ENCODE peak calls at places on chromosomes 7 and 10, in five cellular contexts. One of them, this sample, is unnamed. For H3K4me1, the result is how much of the 10 kb centered on the place peaks cover.

GRCh38 chr7:24472093-24472492 is 101.2 kb upstream of the PALS2 start:
- DNase-seq in endothelial cell of umbilical vein: no peak
- DNase-seq in ovary: no peak
- DNase-seq in suprapubic skin: no peak
- DNase-seq in heart right ventricle: no peak
- DNase-seq in this sample: peak

GRCh38 chr7:157476654-157477549 is 140.1 kb downstream of the DNAJB6 start:
- DNase-seq in heart right ventricle: no peak
- DNase-seq in suprapubic skin: no peak
- DNase-seq in endothelial cell of umbilical vein: no peak
- DNase-seq in ovary: no peak
- DNase-seq in this sample: no peak

GRCh38 chr7:75966209-75966961 is 28.0 kb downstream of the TMEM120A start:
- DNase-seq in endothelial cell of umbilical vein: no peak
- DNase-seq in heart right ventricle: peak
- DNase-seq in ovary: peak
- DNase-seq in suprapubic skin: peak
- DNase-seq in this sample: no peak

GRCh38 chr7:20299647-20300312 is 30.9 kb upstream of the ITGB8 start:
- DNase-seq in ovary: no peak
- DNase-seq in heart right ventricle: no peak
- DNase-seq in suprapubic skin: no peak
- DNase-seq in endothelial cell of umbilical vein: no peak
- DNase-seq in this sample: no peak

GRCh38 chr7:95199779-95200558 is 124.4 kb downstream of the PON1 start:
- DNase-seq in suprapubic skin: no peak
- DNase-seq in heart right ventricle: peak
- DNase-seq in ovary: peak
- DNase-seq in endothelial cell of umbilical vein: peak
- DNase-seq in this sample: peak

GRCh38 chr7:157570531-157571200 is 233.9 kb downstream of the DNAJB6 start:
- DNase-seq in suprapubic skin: no peak
- DNase-seq in endothelial cell of umbilical vein: no peak
- DNase-seq in ovary: no peak
- DNase-seq in heart right ventricle: no peak
- DNase-seq in this sample: no peak

GRCh38 chr10:80501381-80501912 is 36.3 kb upstream of the SH2D4B start:
- DNase-seq in endothelial cell of umbilical vein: no peak
- DNase-seq in heart right ventricle: no peak
- DNase-seq in ovary: no peak
- DNase-seq in suprapubic skin: no peak
- DNase-seq in this sample: peak

GRCh38 chr7:1787681-1788235 is 117.7 kb downstream of the ELFN1 start:
- DNase-seq in endothelial cell of umbilical vein: no peak
- DNase-seq in heart right ventricle: no peak
- DNase-seq in suprapubic skin: peak
- DNase-seq in ovary: no peak
- DNase-seq in this sample: no peak

GRCh38 chr7:100759357-100760171 is 26.2 kb downstream of the ZAN start:
- DNase-seq in ovary: no peak
- DNase-seq in endothelial cell of umbilical vein: no peak
- DNase-seq in heart right ventricle: no peak
- DNase-seq in suprapubic skin: no peak
- DNase-seq in this sample: no peak

GRCh38 chr10:96700477-96701099 is 19.7 kb downstream of the PIK3AP1 start:
- DNase-seq in suprapubic skin: no peak
- DNase-seq in ovary: no peak
- DNase-seq in heart right ventricle: no peak
- DNase-seq in endothelial cell of umbilical vein: no peak
- DNase-seq in this sample: no peak

GRCh38 chr10:21100871-21101514 is 203.9 kb upstream of the NEBL start:
- DNase-seq in ovary: no peak
- DNase-seq in heart right ventricle: no peak
- DNase-seq in suprapubic skin: no peak
- DNase-seq in endothelial cell of umbilical vein: peak
- DNase-seq in this sample: peak

DNA sequence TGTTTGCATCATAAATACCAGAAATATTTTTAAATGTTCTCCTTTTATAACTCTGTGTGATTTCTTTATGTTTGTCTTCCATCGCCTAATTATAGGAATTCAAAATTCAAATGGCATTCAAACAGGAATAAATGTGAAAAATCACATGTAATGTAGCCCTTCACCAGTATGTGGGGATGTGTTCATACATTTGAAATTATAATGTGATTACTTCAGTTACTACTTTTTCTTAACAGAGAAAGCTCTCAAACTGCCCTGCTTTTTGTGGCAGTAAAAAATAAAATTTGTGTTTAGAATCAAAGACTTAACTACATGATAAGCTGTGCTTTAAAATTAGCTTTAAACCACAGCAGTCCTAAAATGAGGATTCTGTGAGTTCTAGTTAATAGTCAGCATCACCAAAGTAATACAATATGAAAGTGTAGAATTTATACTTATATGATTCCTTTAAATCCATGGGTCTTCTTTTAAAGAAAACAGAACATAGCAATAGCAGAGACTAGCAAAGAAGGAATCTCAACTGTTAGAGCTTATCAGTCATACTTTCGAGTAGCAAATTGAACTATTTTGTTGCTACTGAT is 7.8 kb upstream of the HERC4 start:
- DNase-seq in endothelial cell of umbilical vein: peak
- DNase-seq in suprapubic skin: no peak
- DNase-seq in heart right ventricle: no peak
- DNase-seq in ovary: no peak
- DNase-seq in this sample: no peak
- TF ChIP-seq CTCF in endothelial cell of umbilical vein: no peak
- TF ChIP-seq CTCF in suprapubic skin: no peak
- TF ChIP-seq CTCF in heart right ventricle: peak
- TF ChIP-seq CTCF in ovary: no peak
- TF ChIP-seq CTCF in this sample: peak

DNA sequence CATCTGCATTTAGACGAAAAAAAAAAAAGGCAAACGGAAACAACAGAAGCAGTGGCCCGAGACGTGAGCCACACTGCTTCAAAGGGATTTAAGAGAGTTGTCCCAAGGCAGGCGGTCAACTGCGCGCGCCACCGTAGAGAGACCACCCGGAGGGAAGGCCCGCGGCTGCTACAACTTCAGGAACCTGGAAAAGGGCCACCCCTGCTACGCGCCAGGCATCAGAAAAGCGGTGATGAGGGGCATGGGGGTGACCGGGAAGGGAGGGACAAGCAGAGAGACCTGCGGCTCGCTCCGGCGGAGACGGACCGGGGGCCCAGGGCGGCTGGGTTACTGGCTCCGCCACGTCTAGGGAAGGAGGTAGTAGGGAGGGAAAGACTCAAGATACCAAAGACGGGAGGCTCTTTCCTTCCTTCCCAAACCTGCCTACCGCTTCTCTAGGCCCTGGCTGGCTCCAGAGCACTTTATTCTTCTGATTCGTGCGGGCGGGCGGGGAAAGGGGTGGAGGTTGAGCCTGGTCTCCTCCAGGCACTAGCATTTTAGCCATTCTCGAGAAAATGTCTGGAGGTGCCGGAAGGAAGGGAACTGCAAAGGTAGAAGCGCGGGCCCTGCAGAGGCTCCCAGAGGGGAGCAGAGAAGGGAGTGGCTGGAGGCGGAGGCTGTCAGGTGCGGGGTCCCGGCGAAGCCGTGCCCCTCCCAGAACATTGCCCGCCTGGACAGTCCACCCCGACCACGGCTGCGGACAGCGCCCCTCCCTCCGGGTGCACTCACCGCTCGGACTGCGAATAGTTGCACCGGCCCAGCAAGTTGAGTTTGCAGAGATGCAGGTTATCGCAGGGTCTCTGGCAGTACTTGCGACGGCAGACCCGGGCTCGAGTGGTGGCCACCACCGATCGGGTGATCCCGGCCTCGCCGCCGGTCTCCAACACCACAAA is 998 bp downstream of the ZC3HAV1 start:
- DNase-seq in endothelial cell of umbilical vein: peak
- DNase-seq in suprapubic skin: peak
- DNase-seq in heart right ventricle: peak
- DNase-seq in ovary: peak
- DNase-seq in this sample: peak
- H3K4me1 ChIP-seq in endothelial cell of umbilical vein: under half
- H3K4me1 ChIP-seq in suprapubic skin: under half
- H3K4me1 ChIP-seq in heart right ventricle: half or more
- H3K4me1 ChIP-seq in ovary: under half
- H3K4me1 ChIP-seq in this sample: under half

GRCh38 chr10:62234284-62234605 is 34.4 kb downstream of the RTKN2 start:
- DNase-seq in heart right ventricle: no peak
- DNase-seq in endothelial cell of umbilical vein: no peak
- DNase-seq in suprapubic skin: no peak
- DNase-seq in ovary: no peak
- DNase-seq in this sample: peak

GRCh38 chr10:62230344-62231138 is 38.1 kb downstream of the RTKN2 start:
- DNase-seq in endothelial cell of umbilical vein: peak
- DNase-seq in heart right ventricle: no peak
- DNase-seq in ovary: no peak
- DNase-seq in suprapubic skin: no peak
- DNase-seq in this sample: no peak

GRCh38 chr10:62231371-62231770 is 37.3 kb downstream of the RTKN2 start:
- DNase-seq in endothelial cell of umbilical vein: peak
- DNase-seq in heart right ventricle: no peak
- DNase-seq in suprapubic skin: no peak
- DNase-seq in ovary: no peak
- DNase-seq in this sample: no peak

GRCh38 chr10:62233494-62234283 is 35.0 kb downstream of the RTKN2 start:
- DNase-seq in endothelial cell of umbilical vein: no peak
- DNase-seq in heart right ventricle: no peak
- DNase-seq in ovary: no peak
- DNase-seq in suprapubic skin: no peak
- DNase-seq in this sample: peak

GRCh38 chr10:62231805-62232204 is 36.8 kb downstream of the RTKN2 start:
- DNase-seq in heart right ventricle: no peak
- DNase-seq in suprapubic skin: no peak
- DNase-seq in endothelial cell of umbilical vein: no peak
- DNase-seq in ovary: no peak
- DNase-seq in this sample: no peak
- H3K27ac ChIP-seq in heart right ventricle: no peak
- H3K27ac ChIP-seq in suprapubic skin: no peak
- H3K27ac ChIP-seq in endothelial cell of umbilical vein: peak
- H3K27ac ChIP-seq in ovary: no peak
- H3K27ac ChIP-seq in this sample: no peak

DNA sequence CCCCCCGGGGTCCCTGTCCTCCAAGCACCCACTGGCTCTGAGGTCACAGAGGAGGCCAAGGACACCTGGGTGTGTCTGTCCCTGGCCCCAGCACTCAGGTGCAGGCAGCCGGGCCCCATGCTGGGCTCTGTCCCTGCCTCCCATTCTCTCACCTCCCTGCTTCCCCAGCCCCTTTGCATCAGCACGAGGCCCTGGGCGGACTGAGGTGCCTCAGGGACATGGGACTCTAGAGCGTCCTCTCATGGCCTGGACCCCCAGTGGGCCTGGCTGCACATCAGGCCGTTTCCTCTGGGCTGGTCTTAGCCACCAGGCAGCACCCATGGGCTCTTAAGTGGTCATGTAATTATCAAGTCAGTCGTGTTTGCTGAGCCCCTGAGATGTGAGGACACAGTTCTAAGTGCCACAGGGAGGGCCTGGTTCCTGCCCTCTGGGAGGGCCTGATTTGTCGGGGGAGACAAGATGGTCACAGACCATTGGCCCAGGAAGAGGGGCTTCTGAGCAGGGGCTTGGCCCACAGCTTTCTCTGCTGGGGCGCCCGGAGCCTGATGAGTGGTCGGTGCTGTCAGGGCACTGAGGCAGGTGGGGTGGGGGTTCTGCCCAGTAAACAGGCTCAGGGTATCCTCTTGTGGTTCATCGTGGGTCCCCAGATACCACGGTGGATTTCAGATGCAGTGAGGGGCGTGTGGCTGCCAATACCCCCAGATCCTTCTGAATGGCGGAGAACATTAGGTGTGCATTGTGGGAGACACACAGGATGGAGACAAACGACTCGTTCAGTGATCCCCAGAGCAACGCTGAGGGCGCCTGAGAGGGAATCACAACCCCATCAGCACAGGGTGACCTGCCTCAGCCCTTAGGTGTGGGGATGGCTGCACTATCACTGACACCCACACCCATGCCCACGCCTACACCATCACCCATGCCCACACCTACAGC is 152.5 kb downstream of the WDR37 start:
- DNase-seq in suprapubic skin: no peak
- DNase-seq in endothelial cell of umbilical vein: no peak
- DNase-seq in heart right ventricle: no peak
- DNase-seq in ovary: no peak
- DNase-seq in this sample: no peak
- TF ChIP-seq CTCF in suprapubic skin: no peak
- TF ChIP-seq CTCF in endothelial cell of umbilical vein: no peak
- TF ChIP-seq CTCF in heart right ventricle: no peak
- TF ChIP-seq CTCF in ovary: no peak
- TF ChIP-seq CTCF in this sample: no peak

This sample was measured in foreskin keratinocyte.